ENCODE peak calls at places on chromosome 2, in eight cellular contexts. L is hepatocyte, S is Karpas-422, X is pancreas, I is heart right ventricle, J is left lung, A is aorta, P is colonic mucosa. U is an unnamed sample. For H3K36me3, the result is how much of the 10 kb centered on the place peaks cover.

GRCh38 chr2:234835738-234836137 is 116.1 kb upstream of the SH3BP4 start:
- DNase-seq in L (no peak), S (no peak), X (no peak), I (no peak), J (no peak), A (no peak), P (no peak), U (no peak)

GRCh38 chr2:17104454-17104853 is 413.8 kb downstream of the RAD51AP2 start:
- DNase-seq in L (no peak), S (no peak), X (no peak), I (no peak), J (no peak), A (no peak), P (no peak), U (no peak)

GRCh38 chr2:238169021-238169707 is 10.4 kb downstream of the ERFE start:
- DNase-seq in L (no peak), S (no peak), X (peak), I (no peak), J (no peak), A (peak), P (no peak), U (no peak)

GRCh38 chr2:109402180-109402579 is 211.6 kb downstream of the SEPTIN10 start:
- DNase-seq in L (no peak), S (no peak), X (no peak), I (no peak), J (peak), A (no peak), P (no peak), U (no peak)

GRCh38 chr2:81876628-81877027 is 1572.1 kb upstream of the LRRTM1 start:
- DNase-seq in L (no peak), S (no peak), X (no peak), I (no peak), J (no peak), A (no peak), P (no peak), U (no peak)

GRCh38 chr2:232892843-232893242 is 22.8 kb downstream of the SNORC start:
- DNase-seq in L (no peak), S (no peak), X (no peak), I (no peak), J (peak), A (peak), P (no peak), U (no peak)

GRCh38 chr2:114807666-114808065 is 365.2 kb downstream of the DPP10 start:
- DNase-seq in L (no peak), S (no peak), X (no peak), I (no peak), J (no peak), A (no peak), P (no peak), U (no peak)

GRCh38 chr2:120685403-120686297 is 50.0 kb upstream of the GLI2 start:
- DNase-seq in L (no peak), S (no peak), X (no peak), I (no peak), J (no peak), A (peak), P (no peak), U (peak)

GRCh38 chr2:143819190-143819735 is 690.0 kb downstream of the ARHGAP15 start:
- DNase-seq in L (no peak), S (no peak), X (no peak), I (no peak), J (no peak), A (no peak), P (no peak), U (no peak)

DNA sequence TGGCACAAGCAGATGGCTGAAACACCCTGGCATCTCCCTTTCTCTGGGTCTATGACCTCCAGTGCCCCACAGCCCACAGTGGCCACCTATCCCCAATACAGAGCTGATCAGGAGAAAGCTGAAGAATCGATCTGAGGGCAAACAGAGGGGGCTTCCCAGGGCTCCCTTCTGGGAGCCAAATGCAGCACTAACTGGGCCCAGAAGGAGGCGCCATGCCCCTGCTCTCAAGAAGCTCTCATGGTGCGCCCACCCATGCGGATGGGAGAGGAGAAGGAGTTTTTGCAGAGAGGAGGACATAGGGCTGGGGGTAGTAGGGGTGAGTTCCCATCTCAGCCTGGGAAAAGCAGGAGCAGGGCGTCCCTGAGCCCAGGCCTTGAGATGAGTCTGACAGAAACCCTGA is 787.3 kb upstream of the RAB6C start:
- DNase-seq in L (no peak), S (peak), X (no peak), I (no peak), J (no peak), A (no peak), P (no peak), U (no peak)
- H3K4me3 ChIP-seq in L (no peak), S (no peak), X (no peak), I (no peak), J (no peak), A (no peak), P (no peak), U (no peak)

GRCh38 chr2:55869637-55870325 is 53.8 kb downstream of the EFEMP1 start:
- DNase-seq in L (no peak), S (no peak), X (no peak), I (no peak), J (no peak), A (no peak), P (no peak), U (no peak)
- H3K36me3 ChIP-seq in L (under half), S (under half), X (under half), I (under half), J (under half), A (under half), P (under half), U (under half)

DNA sequence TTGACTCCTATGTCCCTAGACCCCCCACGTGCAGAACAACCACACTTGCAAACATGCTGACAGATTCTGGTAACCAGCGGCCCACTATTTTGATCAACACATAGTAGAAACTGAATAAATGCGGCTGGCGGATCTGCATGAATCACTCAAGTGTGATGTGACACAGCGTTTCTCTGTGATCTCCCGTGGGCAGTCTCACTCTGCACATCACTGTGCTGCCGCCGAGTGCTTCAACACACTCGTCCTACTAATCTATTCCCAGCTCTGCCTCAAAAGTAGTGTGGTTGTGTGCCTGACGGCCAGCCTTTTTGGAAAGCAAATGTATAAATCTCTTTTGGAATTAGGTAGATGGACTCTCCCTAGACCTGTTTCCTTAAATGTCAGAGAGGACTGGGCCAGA is 37.3 kb upstream of the TMEM182 start:
- DNase-seq in L (no peak), S (no peak), X (no peak), I (no peak), J (no peak), A (no peak), P (no peak), U (no peak)
- H3K27ac ChIP-seq in L (no peak), S (no peak), X (no peak), I (no peak), J (no peak), A (no peak), P (no peak), U (no peak)

DNA sequence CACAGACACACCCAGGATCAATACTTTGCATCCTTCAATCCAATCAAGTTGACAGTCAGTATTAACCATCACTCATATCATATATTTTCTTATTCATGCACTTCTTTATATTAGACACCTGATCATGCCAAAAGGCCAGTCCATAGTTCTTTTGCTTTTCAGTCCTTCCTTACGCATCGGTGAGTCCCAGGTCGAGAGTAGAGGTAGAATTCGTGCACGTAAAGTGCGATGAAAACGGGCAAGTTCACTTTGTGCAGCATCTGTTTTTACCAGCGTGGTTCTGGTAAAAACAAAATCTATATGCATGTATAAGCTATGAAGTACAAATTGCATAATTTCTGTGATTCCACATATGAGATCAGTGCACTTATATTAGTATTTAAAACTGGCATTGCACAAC is 1.2 kb upstream of the COPS8 start:
- DNase-seq in L (no peak), S (no peak), X (no peak), I (no peak), J (no peak), A (no peak), P (no peak), U (no peak)
- H3K4me3 ChIP-seq in L (peak), S (peak), X (no peak), I (no peak), J (peak), A (no peak), P (no peak), U (peak)